ENCODE peak calls at places on chromosomes 16 and 17, in five cellular contexts. J is fibroblast of lung, E is astrocyte of the spinal cord, S is ovary, P is AG04450. F is an unnamed sample.

GRCh38 chr16:23423496-23424049 is 29.4 kb downstream of the COG7 start:
- DNase-seq in J (peak; percentile 96), E (peak; percentile 95), S (peak; percentile 82), P (peak; percentile 97), F (peak; percentile 97)

GRCh38 chr16:77290451-77291110 is 91.4 kb downstream of the SYCE1L start:
- DNase-seq in J (peak; percentile 80), E (peak; percentile 62), S (no peak), P (no peak), F (peak; percentile 53)

GRCh38 chr17:79845601-79845949 is 6.3 kb upstream of the CBX4 start:
- DNase-seq in J (no peak), E (no peak), S (peak; percentile 49), P (no peak), F (no peak)

GRCh38 chr16:29644973-29645698 is 17.9 kb upstream of the SPN start:
- DNase-seq in J (no peak), E (no peak), S (no peak), P (no peak), F (no peak)

GRCh38 chr17:51228177-51228576 is 31.7 kb downstream of the MBTD1 start:
- DNase-seq in J (peak; percentile 82), E (peak; percentile 48), S (no peak), P (no peak), F (peak; percentile 43)

GRCh38 chr17:82112181-82112865 is 14.3 kb upstream of the FASN start:
- DNase-seq in J (no peak), E (no peak), S (no peak), P (no peak), F (no peak)

GRCh38 chr17:14604920-14605599 is 304.2 kb downstream of the HS3ST3B1 start:
- DNase-seq in J (no peak), E (no peak), S (no peak), P (no peak), F (no peak)

GRCh38 chr17:27559996-27560481 is 70.9 kb upstream of the LGALS9 start:
- DNase-seq in J (peak; percentile 91), E (peak; percentile 93), S (peak; percentile 74), P (peak; percentile 75), F (peak; percentile 73)

GRCh38 chr16:74608944-74609343 is 2.0 kb upstream of the GLG1 start:
- DNase-seq in J (no peak), E (no peak), S (no peak), P (no peak), F (no peak)

GRCh38 chr16:5056347-5056746 is 9.4 kb downstream of the C16orf89 start:
- DNase-seq in J (no peak), E (no peak), S (no peak), P (no peak), F (peak; percentile 41)

GRCh38 chr16:50733468-50733867 is 8.4 kb upstream of the CYLD start:
- DNase-seq in J (no peak), E (no peak), S (no peak), P (no peak), F (no peak)

GRCh38 chr16:74578433-74578832 is 28.5 kb downstream of the GLG1 start:
- DNase-seq in J (no peak), E (no peak), S (no peak), P (no peak), F (no peak)

GRCh38 chr17:72764632-72765041 is 327.9 kb downstream of the SLC39A11 start:
- DNase-seq in J (peak; percentile 57), E (peak; percentile 38), S (no peak), P (peak; percentile 13), F (peak; percentile 7)

GRCh38 chr16:77172964-77173363 is 18.0 kb upstream of the MON1B start:
- DNase-seq in J (no peak), E (no peak), S (no peak), P (no peak), F (no peak)

GRCh38 chr16:80837421-80838263 is 33.2 kb upstream of the CDYL2 start:
- DNase-seq in J (no peak), E (no peak), S (no peak), P (no peak), F (no peak)

GRCh38 chr16:23478566-23478965 is 25.6 kb upstream of the COG7 start:
- DNase-seq in J (no peak), E (no peak), S (no peak), P (no peak), F (no peak)

GRCh38 chr17:7591596-7591995 is 1.7 kb upstream of the SOX15 start:
- DNase-seq in J (no peak), E (no peak), S (no peak), P (no peak), F (no peak)

GRCh38 chr16:88705746-88706287 is 391 bp downstream of the RNF166 start:
- DNase-seq in J (no peak), E (no peak), S (no peak), P (no peak), F (no peak)

GRCh38 chr17:47685556-47686275 is 8.2 kb upstream of the TBKBP1 start:
- DNase-seq in J (no peak), E (no peak), S (no peak), P (no peak), F (peak; percentile 68)

GRCh38 chr16:48182979-48183537 is 27.3 kb upstream of the ABCC12 start:
- DNase-seq in J (no peak), E (no peak), S (no peak), P (no peak), F (no peak)

GRCh38 chr16:88785106-88785924 is at the start of gene PIEZO1:
- DNase-seq in J (peak; percentile 47), E (no peak), S (peak; percentile 86), P (no peak), F (peak; percentile 68)

GRCh38 chr16:69890114-69890890 is 60.8 kb upstream of the CLEC18A start:
- DNase-seq in J (peak; percentile 58), E (peak; percentile 55), S (peak; percentile 30), P (no peak), F (peak; percentile 58)

GRCh38 chr17:6069611-6070279 is 434 bp upstream of the WSCD1 start:
- DNase-seq in J (no peak), E (no peak), S (no peak), P (no peak), F (no peak)

GRCh38 chr16:66903544-66904427 is 14.9 kb downstream of the CDH16 start:
- DNase-seq in J (no peak), E (no peak), S (no peak), P (no peak), F (no peak)

GRCh38 chr16:760498-761343 is at the start of gene MSLN:
- DNase-seq in J (peak; percentile 48), E (no peak), S (no peak), P (no peak), F (peak; percentile 76)

GRCh38 chr16:29805232-29806095 is 865 bp upstream of the MAZ start:
- DNase-seq in J (peak; percentile 98), E (peak; percentile 98), S (peak; percentile 97), P (peak; percentile 93), F (peak; percentile 98)

GRCh38 chr17:4019400-4019799 is 55.2 kb upstream of the ATP2A3 start:
- DNase-seq in J (no peak), E (no peak), S (no peak), P (no peak), F (no peak)

GRCh38 chr16:54432481-54433229 is 146.1 kb upstream of the IRX3 start:
- DNase-seq in J (no peak), E (no peak), S (no peak), P (no peak), F (no peak)

GRCh38 chr17:7932949-7933348 is 943 bp downstream of the CNTROB start:
- DNase-seq in J (peak; percentile 52), E (peak; percentile 65), S (peak; percentile 51), P (no peak), F (peak; percentile 44)

GRCh38 chr17:73419051-73419450 is 107.2 kb upstream of the CDC42EP4 start:
- DNase-seq in J (no peak), E (no peak), S (no peak), P (no peak), F (no peak)

GRCh38 chr16:70573451-70574121 is 50.0 kb downstream of the SF3B3 start:
- DNase-seq in J (peak; percentile 93), E (peak; percentile 95), S (peak; percentile 45), P (peak; percentile 94), F (peak; percentile 61)

GRCh38 chr17:38341035-38341721 is 2.6 kb downstream of the GPR179 start:
- DNase-seq in J (no peak), E (peak; percentile 12), S (no peak), P (no peak), F (peak; percentile 49)

DNA sequence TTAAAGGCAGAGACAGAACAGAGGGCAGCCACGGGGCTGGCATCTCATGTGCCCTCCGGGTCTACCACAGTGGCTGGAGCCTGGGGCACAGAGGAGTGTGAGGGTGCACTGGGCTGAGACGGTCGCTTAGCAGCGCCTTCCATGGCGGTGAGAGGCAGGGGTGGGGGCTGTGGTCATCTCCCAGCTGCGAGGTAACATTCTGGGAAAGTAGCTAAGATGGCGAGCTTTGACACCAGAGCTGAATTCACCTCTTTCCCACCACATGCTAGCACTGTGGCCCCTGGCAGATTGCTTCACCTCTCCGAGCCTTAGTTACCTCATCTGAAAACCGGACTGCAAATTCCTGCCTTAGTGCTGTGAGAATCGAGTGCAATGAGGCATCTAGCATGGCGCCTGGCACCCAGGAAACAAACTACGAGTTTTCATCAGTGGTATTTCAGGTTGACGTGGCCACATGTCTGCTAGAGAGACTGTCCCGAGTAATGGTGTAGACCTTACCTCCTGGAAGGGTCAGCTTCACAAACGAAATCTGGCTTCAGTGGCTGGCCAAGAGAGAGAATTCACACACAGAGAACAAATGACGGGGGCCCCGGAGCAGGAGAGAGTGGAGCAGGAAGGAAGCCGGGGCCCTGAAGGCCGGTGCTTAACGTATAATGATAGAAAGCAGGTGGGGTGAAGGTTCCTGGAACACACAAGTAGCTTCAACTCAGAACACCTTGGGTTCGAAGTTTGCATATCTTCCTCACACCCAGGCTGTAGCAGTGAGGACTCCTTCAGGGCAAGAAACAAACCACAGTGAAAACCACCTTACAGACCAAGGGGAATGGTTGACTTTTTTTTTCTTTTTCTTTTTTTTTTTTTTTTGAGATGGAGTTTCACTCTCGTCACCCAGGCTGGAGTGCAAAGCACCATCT is 63.9 kb upstream of the RPH3AL start:
- DNase-seq in J (no peak), E (no peak), S (no peak), P (no peak), F (no peak)
- H3K4me3 ChIP-seq in J (no peak overlapping the region), E (no peak overlapping the region), S (no peak overlapping the region), P (no peak overlapping the region), F (no peak overlapping the region)

GRCh38 chr17:77546772-77547201 is 406.0 kb downstream of the SEC14L1 start:
- DNase-seq in J (peak; percentile 21), E (no peak), S (no peak), P (no peak), F (no peak)
- TF ChIP-seq CTCF in J (no peak), E (no peak), S (no peak), P (no peak), F (no peak)

DNA sequence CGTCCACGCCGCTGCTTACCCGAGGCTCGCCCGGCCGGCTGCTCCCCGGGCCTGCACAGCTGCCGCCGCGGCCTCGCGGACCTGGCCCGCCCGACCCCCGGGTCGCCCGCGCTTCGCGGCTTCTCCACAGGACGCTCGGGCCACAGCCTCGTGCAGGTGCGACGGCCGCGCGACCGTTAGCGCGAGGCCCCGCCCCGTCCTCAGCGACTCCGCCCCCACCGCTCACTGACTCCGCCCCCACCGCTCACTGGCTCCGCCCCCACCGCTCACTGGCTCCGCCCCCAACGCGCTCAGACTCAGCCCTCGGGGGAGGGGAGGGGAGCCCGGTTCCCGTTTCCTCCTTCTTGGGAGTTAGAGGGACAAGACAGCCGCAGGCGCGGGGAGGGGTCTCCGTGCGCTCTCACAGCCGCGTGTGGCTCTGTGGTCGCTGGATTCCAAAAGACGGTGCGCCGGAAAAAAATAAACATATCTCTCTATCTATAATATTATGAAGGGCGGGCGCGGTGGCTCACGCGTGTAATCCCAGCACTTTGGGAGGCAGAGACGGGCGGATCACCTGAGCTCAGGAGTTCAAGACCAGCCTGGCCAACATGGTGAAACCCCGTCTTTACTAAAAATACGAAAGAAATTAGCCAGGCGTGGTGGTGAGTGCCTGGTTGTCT is at the start of gene MEIOB:
- DNase-seq in J (no peak), E (peak; percentile 6), S (peak; percentile 41), P (no peak), F (peak; percentile 33)
- H3K4me3 ChIP-seq in J (no peak within 1 kb of the TSS), E (peak within 1 kb of the TSS; percentile 29), S (no peak within 1 kb of the TSS), P (peak within 1 kb of the TSS; percentile 7), F (no peak within 1 kb of the TSS)

GRCh38 chr17:29107084-29107483 is 64.1 kb downstream of the PIPOX start:
- DNase-seq in J (no peak), E (no peak), S (no peak), P (no peak), F (no peak)
- TF ChIP-seq CTCF in J (no peak), E (no peak), S (no peak), P (no peak), F (no peak)

F was measured in epithelial cell of esophagus.